ENCODE peak calls at places on chromosomes 7 and 10, in nine cellular contexts. T is sigmoid colon, W is neuronal stem cell, L is fibroblast of pulmonary artery, R is IMR-90, G is heart right ventricle, X is esophagus muscularis mucosa, K is tibial artery, D is AG04450. C is an unnamed sample.
A peak's percentile ranks its signal among the peaks of the same experiment; 100 is the strongest.

GRCh38 chr10:114869500-114869899 is 47.9 kb downstream of the FHIP2A start:
- DNase-seq in T (no peak), W (no peak), L (peak; percentile 88), R (peak; percentile 87), G (no peak), X (no peak), K (no peak), D (no peak), C (no peak)

GRCh38 chr10:94115725-94116124 is 122.0 kb downstream of the PLCE1 start:
- DNase-seq in T (no peak), W (no peak), L (no peak), R (peak; percentile 51), G (no peak), X (no peak), K (no peak), D (no peak), C (no peak)

GRCh38 chr10:118625504-118625903 is 30.1 kb upstream of the PRLHR start:
- DNase-seq in T (no peak), W (no peak), L (no peak), R (no peak), G (no peak), X (no peak), K (no peak), D (no peak), C (no peak)

GRCh38 chr7:106111671-106112117 is 418 bp downstream of the SYPL1 start:
- DNase-seq in T (peak; percentile 87), W (no peak), L (peak; percentile 79), R (no peak), G (peak; percentile 86), X (no peak), K (peak; percentile 89), D (peak; percentile 33), C (no peak)

GRCh38 chr7:128894101-128894440 is 16.4 kb downstream of the KCP start:
- DNase-seq in T (no peak), W (no peak), L (no peak), R (no peak), G (no peak), X (no peak), K (no peak), D (no peak), C (no peak)

GRCh38 chr7:116018731-116019130 is 11.8 kb downstream of the TFEC start:
- DNase-seq in T (no peak), W (no peak), L (no peak), R (no peak), G (no peak), X (no peak), K (no peak), D (no peak), C (no peak)

GRCh38 chr10:124087672-124088634 is 5.4 kb downstream of the CHST15 start:
- DNase-seq in T (peak; percentile 86), W (no peak), L (no peak), R (no peak), G (no peak), X (no peak), K (no peak), D (no peak), C (no peak)

GRCh38 chr7:32519763-32520162 is 24.5 kb downstream of the AVL9 start:
- DNase-seq in T (no peak), W (no peak), L (no peak), R (no peak), G (no peak), X (no peak), K (no peak), D (no peak), C (no peak)

GRCh38 chr10:64350665-64351064 is 829.5 kb downstream of the REEP3 start:
- DNase-seq in T (no peak), W (no peak), L (no peak), R (no peak), G (no peak), X (no peak), K (no peak), D (no peak), C (no peak)

GRCh38 chr10:50807851-50808776 is 68.4 kb downstream of the ASAH2B start:
- DNase-seq in T (no peak), W (no peak), L (peak; percentile 4), R (peak; percentile 16), G (no peak), X (no peak), K (no peak), D (no peak), C (no peak)

GRCh38 chr7:33080326-33080725 is 17.8 kb upstream of the NT5C3A start:
- DNase-seq in T (no peak), W (no peak), L (no peak), R (no peak), G (no peak), X (no peak), K (no peak), D (no peak), C (peak; percentile 68)

GRCh38 chr7:142556745-142557144 is 192.5 kb upstream of the PRSS1 start:
- DNase-seq in T (no peak), W (no peak), L (peak; percentile 95), R (peak; percentile 99), G (peak; percentile 14), X (no peak), K (no peak), D (peak; percentile 95), C (no peak)

GRCh38 chr7:1532456-1533254 is 2.2 kb downstream of the MAFK start:
- DNase-seq in T (peak; percentile 93), W (no peak), L (peak; percentile 94), R (peak; percentile 96), G (peak; percentile 69), X (peak; percentile 97), K (peak; percentile 96), D (peak; percentile 77), C (no peak)

GRCh38 chr7:1535100-1535458 is 4.6 kb downstream of the MAFK start:
- DNase-seq in T (peak; percentile 65), W (no peak), L (no peak), R (no peak), G (no peak), X (no peak), K (no peak), D (no peak), C (no peak)

GRCh38 chr7:1534330-1535099 is 4.0 kb downstream of the MAFK start:
- DNase-seq in T (peak; percentile 66), W (no peak), L (no peak), R (no peak), G (peak; percentile 27), X (no peak), K (peak; percentile 74), D (no peak), C (no peak)

GRCh38 chr7:1533255-1533568 is 2.7 kb downstream of the MAFK start:
- DNase-seq in T (no peak), W (no peak), L (no peak), R (no peak), G (no peak), X (no peak), K (no peak), D (no peak), C (no peak)

GRCh38 chr7:1533569-1534329 is 3.2 kb downstream of the MAFK start:
- DNase-seq in T (peak; percentile 80), W (no peak), L (peak; percentile 79), R (peak; percentile 95), G (peak; percentile 55), X (no peak), K (peak; percentile 87), D (peak; percentile 56), C (no peak)
- H3K4me3 ChIP-seq in T (peak overlapping the region; percentile 70), W (no peak overlapping the region), L (peak overlapping the region; percentile 68), R (peak overlapping the region; percentile 1), G (peak overlapping the region; percentile 60), X (peak overlapping the region; percentile 60), K (peak overlapping the region; percentile 81), D (peak overlapping the region; percentile 74), C (no peak overlapping the region)

GRCh38 chr7:90188281-90188680 is 23.3 kb upstream of the STEAP2 start:
- DNase-seq in T (no peak), W (no peak), L (no peak), R (no peak), G (no peak), X (no peak), K (no peak), D (no peak), C (no peak)
- H3K4me3 ChIP-seq in T (no peak overlapping the region), W (no peak overlapping the region), L (no peak overlapping the region), R (no peak overlapping the region), G (no peak overlapping the region), X (no peak overlapping the region), K (no peak overlapping the region), D (no peak overlapping the region), C (no peak overlapping the region)

GRCh38 chr10:62456611-62457101 is 82.5 kb downstream of the ZNF365 start:
- DNase-seq in T (no peak), W (no peak), L (no peak), R (peak; percentile 6), G (no peak), X (no peak), K (no peak), D (no peak), C (no peak)

GRCh38 chr10:62459072-62459471 is 84.9 kb downstream of the ZNF365 start:
- DNase-seq in T (no peak), W (no peak), L (peak; percentile 86), R (peak; percentile 85), G (no peak), X (no peak), K (no peak), D (peak; percentile 63), C (no peak)

GRCh38 chr10:62457598-62457997 is 83.4 kb downstream of the ZNF365 start:
- DNase-seq in T (no peak), W (no peak), L (no peak), R (no peak), G (no peak), X (no peak), K (no peak), D (no peak), C (no peak)

GRCh38 chr10:62459500-62459899 is 85.3 kb downstream of the ZNF365 start:
- DNase-seq in T (no peak), W (no peak), L (no peak), R (no peak), G (no peak), X (no peak), K (no peak), D (no peak), C (no peak)

GRCh38 chr10:62457196-62457595 is 83.0 kb downstream of the ZNF365 start:
- DNase-seq in T (no peak), W (no peak), L (no peak), R (no peak), G (no peak), X (no peak), K (no peak), D (no peak), C (no peak)
- H3K4me3 ChIP-seq in T (no peak overlapping the region), W (no peak overlapping the region), L (no peak overlapping the region), R (no peak overlapping the region), G (no peak overlapping the region), X (no peak overlapping the region), K (no peak overlapping the region), D (no peak overlapping the region), C (no peak overlapping the region)

GRCh38 chr7:6691103-6691502 is 15.6 kb downstream of the ZNF12 start:
- DNase-seq in T (no peak), W (no peak), L (no peak), R (no peak), G (no peak), X (no peak), K (no peak), D (no peak), C (no peak)

DNA sequence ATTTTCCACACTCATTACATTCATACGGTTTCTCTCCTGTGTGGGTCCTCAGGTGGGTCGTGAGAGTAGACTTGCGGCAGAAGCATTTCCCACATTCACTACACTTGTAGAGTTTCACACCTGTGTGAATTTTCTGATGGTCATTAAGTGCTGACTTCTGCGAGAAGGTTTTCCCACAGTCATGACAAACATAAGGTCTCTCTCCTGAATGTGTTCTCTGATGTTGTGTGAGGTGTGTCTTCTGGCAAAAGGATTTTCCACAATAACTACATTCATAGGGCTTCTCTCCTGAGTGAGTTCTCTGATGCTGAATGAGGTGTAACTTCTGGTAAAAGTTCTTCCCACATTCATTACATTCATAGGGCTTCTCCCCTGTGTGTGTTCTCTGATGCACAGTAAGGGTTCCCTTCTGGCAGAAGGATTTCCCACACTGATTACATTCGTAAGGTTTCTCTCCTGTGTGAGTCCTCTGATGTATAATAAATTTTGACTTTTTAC is 15.1 kb downstream of the ZNF12 start:
- DNase-seq in T (no peak), W (no peak), L (peak; percentile 33), R (peak; percentile 30), G (no peak), X (no peak), K (no peak), D (no peak), C (no peak)
- H3K4me3 ChIP-seq in T (no peak overlapping the region), W (no peak overlapping the region), L (no peak overlapping the region), R (no peak overlapping the region), G (no peak overlapping the region), X (no peak overlapping the region), K (no peak overlapping the region), D (no peak overlapping the region), C (no peak overlapping the region)

C was measured in HAP-1.